ENCODE peak calls at places on chromosomes 16 and 17, in six cellular contexts. M is right lobe of liver, V is brain microvascular endothelial cell, O is cardiac muscle cell, L is psoas muscle, B is mammary epithelial cell. U is an unnamed sample. For H3K36me3, the result is how much of the 10 kb centered on the place peaks cover.

GRCh38 chr16:17423195-17423594 is 47.6 kb downstream of the XYLT1 start:
- DNase-seq in M (no peak), V (no peak), O (no peak), L (no peak), B (no peak), U (no peak)

GRCh38 chr16:1472974-1473373 is 1.9 kb downstream of the CLCN7 start:
- DNase-seq in M (no peak), V (no peak), O (no peak), L (no peak), B (no peak), U (no peak)

GRCh38 chr17:63405741-63406261 is 40.3 kb downstream of the CYB561 start:
- DNase-seq in M (no peak), V (peak), O (peak), L (no peak), B (peak), U (no peak)

GRCh38 chr17:20116683-20117309 is 107.6 kb downstream of the SPECC1 start:
- DNase-seq in M (no peak), V (peak), O (peak), L (no peak), B (peak), U (peak)

GRCh38 chr16:920722-921121 is 50.1 kb downstream of the LMF1 start:
- DNase-seq in M (no peak), V (peak), O (no peak), L (peak), B (no peak), U (no peak)

GRCh38 chr16:27355610-27356009 is 41.8 kb downstream of the IL4R start:
- DNase-seq in M (peak), V (peak), O (no peak), L (peak), B (no peak), U (peak)

GRCh38 chr17:64781394-64781793 is 119.3 kb upstream of the SMURF2 start:
- DNase-seq in M (peak), V (no peak), O (peak), L (peak), B (peak), U (no peak)

GRCh38 chr17:58047751-58048150 is 35.5 kb upstream of the DYNLL2 start:
- DNase-seq in M (no peak), V (no peak), O (no peak), L (no peak), B (no peak), U (no peak)

GRCh38 chr17:47622179-47622549 is 27.6 kb upstream of the KPNB1 start:
- DNase-seq in M (no peak), V (peak), O (no peak), L (no peak), B (no peak), U (no peak)

GRCh38 chr17:45813051-45813731 is 29.1 kb downstream of the CRHR1 start:
- DNase-seq in M (no peak), V (no peak), O (peak), L (no peak), B (no peak), U (peak)

GRCh38 chr17:1907818-1908698 is 78.3 kb downstream of the RPA1 start:
- DNase-seq in M (no peak), V (peak), O (peak), L (peak), B (no peak), U (peak)

GRCh38 chr17:5545051-5545987 is 39.0 kb downstream of the NLRP1 start:
- DNase-seq in M (no peak), V (no peak), O (no peak), L (no peak), B (peak), U (no peak)

GRCh38 chr17:45020354-45021138 is 30.9 kb downstream of the DCAKD start:
- DNase-seq in M (peak), V (peak), O (no peak), L (peak), B (no peak), U (peak)

DNA sequence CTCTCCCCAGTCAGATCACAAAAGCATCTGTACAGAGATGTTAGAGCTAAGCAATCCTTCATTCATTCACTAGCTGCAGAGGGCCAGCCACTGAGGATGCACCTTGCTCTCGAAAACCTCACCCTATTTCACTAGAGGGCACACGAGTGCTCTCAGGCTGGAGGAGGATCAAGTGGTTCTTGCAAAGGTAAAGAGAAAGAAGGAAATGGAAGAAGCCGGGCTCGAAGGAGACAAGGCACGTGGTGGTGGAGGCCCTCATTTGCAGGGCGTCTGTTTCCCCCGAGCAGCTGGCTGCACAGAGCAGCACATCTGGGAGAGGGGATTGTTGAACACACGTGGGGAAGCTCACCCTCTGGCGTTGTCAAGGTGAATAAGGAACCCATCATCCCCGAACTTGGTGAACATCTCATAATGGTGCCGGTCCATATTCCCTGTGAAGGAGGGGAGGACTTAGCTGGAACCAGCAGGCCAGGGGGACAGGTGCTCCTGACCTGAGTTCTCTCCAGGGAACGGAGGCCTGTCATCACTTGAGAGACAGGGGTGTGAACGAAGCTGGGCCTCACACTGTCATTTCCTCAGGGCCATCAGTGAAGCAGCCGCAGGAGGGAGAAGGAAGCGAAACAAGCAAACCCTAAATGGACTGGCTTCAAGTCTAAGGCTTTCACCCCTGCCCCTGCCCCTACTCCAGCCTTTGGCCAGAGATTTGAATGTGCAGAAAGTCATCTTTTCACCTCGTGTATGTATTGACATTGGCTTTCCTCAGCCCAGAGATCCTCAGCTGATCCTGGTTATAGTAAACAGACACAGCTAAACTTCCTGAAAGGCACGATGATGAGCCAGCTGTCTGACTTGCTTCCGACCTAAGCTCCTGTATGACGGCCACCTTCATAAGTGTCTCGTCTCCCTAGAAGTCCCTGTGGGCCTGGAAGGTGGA is 27.6 kb downstream of the PRKAR1A start:
- DNase-seq in M (no peak), V (no peak), O (peak), L (no peak), B (peak), U (no peak)
- TF ChIP-seq CTCF in M (no peak), V (peak), O (peak), L (no peak), B (peak), U (peak)

DNA sequence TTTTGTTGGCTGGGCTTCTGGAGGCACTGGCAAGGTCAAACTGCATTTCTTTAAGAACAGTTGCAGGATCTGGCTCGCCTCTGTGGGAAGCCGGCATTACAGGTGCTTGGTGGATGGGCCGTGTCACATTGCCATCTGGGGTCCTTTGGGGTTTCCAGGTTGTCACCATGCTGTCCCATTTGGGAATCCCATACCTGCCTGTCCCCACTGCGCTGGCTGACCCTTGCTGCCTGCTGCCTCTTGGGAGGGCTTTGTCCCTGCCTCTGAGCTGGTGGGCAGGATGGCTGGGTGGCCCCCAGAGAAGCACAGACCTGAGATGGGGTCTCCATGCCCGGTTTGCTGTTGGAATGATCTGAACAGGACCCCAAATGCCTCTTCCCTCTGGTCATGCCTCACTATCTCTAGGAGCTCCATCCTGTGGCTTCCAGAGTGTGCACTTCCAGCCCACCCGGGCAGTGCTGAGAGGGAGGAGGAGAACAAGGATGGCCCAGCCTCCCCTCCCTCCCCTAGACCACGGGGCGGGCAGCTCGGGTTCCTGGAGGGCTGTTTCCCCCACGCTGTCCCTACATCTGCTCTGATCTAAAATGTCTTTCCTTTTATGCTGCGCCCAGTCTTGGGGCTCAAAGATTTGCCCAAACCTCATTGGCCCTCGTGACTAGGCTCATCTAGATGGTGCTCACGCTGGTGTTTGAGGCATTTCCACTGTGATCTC is 28.0 kb downstream of the OR1D5 start:
- DNase-seq in M (no peak), V (no peak), O (no peak), L (no peak), B (no peak), U (no peak)
- H3K36me3 ChIP-seq in M (under half), V (under half), O (under half), L (under half), B (under half), U (under half)

GRCh38 chr16:48498761-48499600 is 111.0 kb downstream of the N4BP1 start:
- DNase-seq in M (peak), V (peak), O (no peak), L (no peak), B (peak), U (no peak)
- H3K27ac ChIP-seq in M (peak), V (no peak), O (no peak), L (no peak), B (no peak), U (no peak)

GRCh38 chr16:56608876-56609462 is 585 bp downstream of the MT2A start:
- DNase-seq in M (no peak), V (no peak), O (no peak), L (peak), B (no peak), U (no peak)

GRCh38 chr16:56610609-56611111 is 2.3 kb downstream of the MT2A start:
- DNase-seq in M (no peak), V (peak), O (no peak), L (no peak), B (no peak), U (no peak)

GRCh38 chr16:56611281-56611833 is 3.0 kb downstream of the MT2A start:
- DNase-seq in M (peak), V (peak), O (no peak), L (peak), B (no peak), U (peak)

GRCh38 chr16:56609463-56609921 is 1.1 kb downstream of the MT2A start:
- DNase-seq in M (peak), V (peak), O (no peak), L (peak), B (peak), U (no peak)

GRCh38 chr16:56610017-56610608 is 1.7 kb downstream of the MT2A start:
- DNase-seq in M (peak), V (peak), O (no peak), L (peak), B (peak), U (no peak)
- TF ChIP-seq CTCF in M (no peak), V (no peak), O (no peak), L (no peak), B (no peak), U (no peak)

DNA sequence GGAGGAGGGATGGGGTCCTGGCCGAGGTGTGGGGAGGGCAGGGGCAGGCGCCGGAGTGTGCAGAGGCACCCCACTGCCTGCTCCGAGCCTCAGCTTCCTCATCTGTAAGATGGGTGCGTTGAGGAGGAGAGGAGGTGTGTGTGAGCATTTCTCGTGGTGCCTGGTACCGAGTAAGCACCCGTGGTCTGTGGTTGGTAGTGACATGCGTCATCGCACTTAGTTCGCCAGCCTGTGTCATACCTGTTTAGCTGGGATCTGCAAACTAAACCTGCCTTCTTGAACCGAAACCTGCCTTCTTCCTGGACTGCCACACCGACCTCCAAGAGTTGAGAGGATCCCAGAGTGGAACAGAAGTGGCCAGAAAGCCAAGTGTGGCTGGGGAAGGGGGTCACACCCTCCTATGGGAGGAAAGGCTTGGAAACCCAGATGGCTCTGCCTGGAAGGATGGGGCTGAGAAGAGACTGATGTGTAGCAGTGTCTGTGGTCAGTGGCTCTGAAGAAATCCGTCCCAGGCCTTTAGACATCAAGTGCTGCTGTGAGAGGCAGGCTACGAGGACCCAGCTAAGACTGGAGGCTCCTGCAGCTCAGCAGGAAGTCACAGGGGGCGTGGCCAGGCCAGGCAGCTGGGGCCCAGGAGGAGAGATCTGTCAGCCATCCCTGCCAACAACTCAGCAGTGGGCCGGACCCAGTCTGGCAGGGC is 162.6 kb upstream of the PLCG2 start:
- DNase-seq in M (peak), V (peak), O (peak), L (peak), B (no peak), U (no peak)
- H3K36me3 ChIP-seq in M (under half), V (under half), O (under half), L (under half), B (under half), U (under half)

GRCh38 chr16:11260596-11260966 is 4.6 kb upstream of the SOCS1 start:
- DNase-seq in M (no peak), V (no peak), O (no peak), L (no peak), B (no peak), U (no peak)
- H3K27ac ChIP-seq in M (no peak), V (no peak), O (no peak), L (no peak), B (no peak), U (no peak)

DNA sequence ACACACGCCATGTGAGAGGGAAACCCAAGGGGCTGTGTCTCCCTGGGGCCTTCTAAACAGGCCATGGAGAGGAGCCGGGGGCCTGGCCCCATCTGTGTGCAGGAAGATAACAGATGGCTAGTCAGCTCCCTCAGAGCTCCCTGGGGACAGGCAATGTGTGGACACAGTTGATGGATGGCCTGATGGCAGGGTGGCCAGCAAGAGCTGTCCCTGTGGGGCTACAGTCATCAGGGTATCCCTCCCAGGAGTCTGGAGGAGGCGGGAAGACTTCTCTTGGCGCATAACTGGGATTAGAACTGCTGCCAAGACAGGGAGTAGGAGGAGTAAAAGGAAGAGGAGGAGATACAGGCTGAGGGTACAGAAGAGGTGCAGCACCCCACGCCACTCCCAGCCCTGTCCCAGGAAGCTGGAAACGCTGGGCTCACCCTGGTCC is 17.3 kb downstream of the MYO18A start:
- DNase-seq in M (no peak), V (no peak), O (no peak), L (no peak), B (no peak), U (peak)
- TF ChIP-seq CTCF in M (no peak), V (no peak), O (no peak), L (no peak), B (no peak), U (no peak)

GRCh38 chr16:4681471-4682083 is 11.8 kb upstream of the NUDT16L1 start:
- DNase-seq in M (peak), V (no peak), O (no peak), L (no peak), B (no peak), U (no peak)
- H3K36me3 ChIP-seq in M (under half), V (under half), O (under half), L (under half), B (under half), U (under half)

GRCh38 chr16:69166946-69167930 is 19.7 kb upstream of the SNTB2 start:
- DNase-seq in M (no peak), V (peak), O (no peak), L (no peak), B (peak), U (no peak)
- H3K27ac ChIP-seq in M (no peak), V (peak), O (peak), L (no peak), B (peak), U (no peak)

GRCh38 chr16:89453662-89454321 is 36.6 kb downstream of the ANKRD11 start:
- DNase-seq in M (no peak), V (no peak), O (no peak), L (peak), B (no peak), U (no peak)
- TF ChIP-seq CTCF in M (no peak), V (peak), O (peak), L (peak), B (peak), U (peak)

U was measured in WERI-Rb-1.